ENCODE peak calls at places on chromosomes 13 and 19, in eight cellular contexts. V, C, F, G, S, I, N and P are unnamed samples.

GRCh38 chr13:73059460-73060250 is 850 bp downstream of the KLF5 start:
- DNase-seq in V (peak; percentile 43), C (no peak), F (peak; percentile 81), G (no peak), S (peak; percentile 48), I (peak; percentile 48), N (peak; percentile 66), P (peak; percentile 61)

GRCh38 chr19:16366433-16367268 is 42.0 kb downstream of the KLF2 start:
- DNase-seq in V (no peak), C (no peak), F (peak; percentile 2), G (no peak), S (peak; percentile 24), I (peak; percentile 73), N (no peak), P (no peak)

GRCh38 chr13:111540486-111540885 is 220.0 kb downstream of the TEX29 start:
- DNase-seq in V (no peak), C (no peak), F (no peak), G (no peak), S (no peak), I (no peak), N (no peak), P (no peak)

GRCh38 chr13:77918391-77919261 is at the start of gene EDNRB:
- DNase-seq in V (no peak), C (no peak), F (peak; percentile 46), G (peak; percentile 29), S (peak; percentile 64), I (no peak), N (peak; percentile 67), P (peak; percentile 28)

GRCh38 chr13:47066261-47066660 is 169.4 kb upstream of the HTR2A start:
- DNase-seq in V (no peak), C (no peak), F (no peak), G (no peak), S (no peak), I (no peak), N (no peak), P (no peak)

GRCh38 chr19:862529-863304 is 3.3 kb downstream of the CFD start:
- DNase-seq in V (no peak), C (no peak), F (peak; percentile 65), G (peak; percentile 70), S (no peak), I (no peak), N (peak; percentile 78), P (peak; percentile 70)

GRCh38 chr13:101916758-101917474 is 464.4 kb downstream of the ITGBL1 start:
- DNase-seq in V (no peak), C (no peak), F (no peak), G (no peak), S (no peak), I (no peak), N (no peak), P (peak; percentile 23)

GRCh38 chr13:66102864-66103263 is 1127.3 kb downstream of the PCDH9 start:
- DNase-seq in V (no peak), C (no peak), F (no peak), G (no peak), S (no peak), I (no peak), N (no peak), P (no peak)

DNA sequence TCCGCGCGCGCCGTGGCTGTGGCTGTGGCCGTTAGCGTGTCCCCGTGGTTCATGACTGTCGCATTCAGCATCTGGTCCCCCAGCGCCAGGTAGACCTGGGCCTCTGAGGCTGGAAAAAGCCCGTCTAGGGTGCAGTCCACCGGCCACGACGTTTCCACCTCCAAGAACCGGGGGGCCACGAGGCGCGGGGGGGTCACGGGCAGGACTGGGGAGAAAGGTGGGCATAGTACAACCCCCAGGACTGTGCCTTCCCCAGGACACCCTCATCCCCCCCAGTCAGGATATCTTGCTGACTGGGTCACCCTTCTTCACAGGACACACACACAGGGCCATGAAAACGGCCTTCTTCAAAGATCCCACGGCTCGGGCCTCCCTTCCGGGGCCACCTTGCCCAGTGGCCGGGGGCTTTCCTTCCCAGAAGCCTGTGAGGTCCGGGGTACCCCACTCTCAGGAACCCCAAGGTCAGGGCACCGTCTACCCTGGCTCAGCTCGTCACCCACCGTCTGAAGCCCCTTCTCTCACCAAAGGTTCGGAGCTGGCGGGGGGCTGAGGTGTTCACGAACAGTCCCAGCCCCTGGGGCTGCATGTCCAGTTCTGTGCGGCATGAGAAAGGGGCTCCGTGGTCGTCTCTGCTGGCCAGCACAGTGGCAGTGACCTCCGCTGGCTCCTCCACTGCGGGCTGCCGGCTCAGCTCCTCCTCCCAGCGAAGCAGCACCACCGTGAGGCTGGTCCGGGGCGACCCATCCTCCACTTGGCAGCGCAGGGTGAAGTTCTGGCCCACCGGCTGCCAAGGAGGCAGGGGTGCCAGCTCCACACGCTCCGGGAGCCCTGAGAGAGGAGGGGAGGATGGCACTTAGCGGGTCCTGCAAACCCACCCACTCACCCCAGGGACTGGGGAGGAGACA is 2.1 kb upstream of the RAVER1 start:
- DNase-seq in V (no peak), C (no peak), F (no peak), G (no peak), S (peak; percentile 53), I (no peak), N (no peak), P (no peak)
- H3K9me3 ChIP-seq in V (no peaks in the 10 kb centered on the region), C (no peaks in the 10 kb centered on the region), F (no peaks in the 10 kb centered on the region), G (no peaks in the 10 kb centered on the region), S (no peaks in the 10 kb centered on the region), I (no peaks in the 10 kb centered on the region), N (no peaks in the 10 kb centered on the region), P (no peaks in the 10 kb centered on the region)

GRCh38 chr19:3572855-3573161 is at the start of gene HMG20B:
- DNase-seq in V (no peak), C (no peak), F (no peak), G (no peak), S (no peak), I (no peak), N (no peak), P (no peak)

GRCh38 chr19:3573162-3573857 is 566 bp downstream of the HMG20B start:
- DNase-seq in V (no peak), C (no peak), F (peak; percentile 58), G (no peak), S (no peak), I (no peak), N (no peak), P (peak; percentile 46)

GRCh38 chr19:3570619-3571018 is 2.1 kb upstream of the HMG20B start:
- DNase-seq in V (no peak), C (no peak), F (no peak), G (no peak), S (no peak), I (no peak), N (no peak), P (no peak)

GRCh38 chr19:3573858-3574637 is 1.3 kb downstream of the HMG20B start:
- DNase-seq in V (peak; percentile 97), C (peak; percentile 97), F (peak; percentile 93), G (peak; percentile 97), S (peak; percentile 93), I (peak; percentile 76), N (peak; percentile 90), P (peak; percentile 100)

DNA sequence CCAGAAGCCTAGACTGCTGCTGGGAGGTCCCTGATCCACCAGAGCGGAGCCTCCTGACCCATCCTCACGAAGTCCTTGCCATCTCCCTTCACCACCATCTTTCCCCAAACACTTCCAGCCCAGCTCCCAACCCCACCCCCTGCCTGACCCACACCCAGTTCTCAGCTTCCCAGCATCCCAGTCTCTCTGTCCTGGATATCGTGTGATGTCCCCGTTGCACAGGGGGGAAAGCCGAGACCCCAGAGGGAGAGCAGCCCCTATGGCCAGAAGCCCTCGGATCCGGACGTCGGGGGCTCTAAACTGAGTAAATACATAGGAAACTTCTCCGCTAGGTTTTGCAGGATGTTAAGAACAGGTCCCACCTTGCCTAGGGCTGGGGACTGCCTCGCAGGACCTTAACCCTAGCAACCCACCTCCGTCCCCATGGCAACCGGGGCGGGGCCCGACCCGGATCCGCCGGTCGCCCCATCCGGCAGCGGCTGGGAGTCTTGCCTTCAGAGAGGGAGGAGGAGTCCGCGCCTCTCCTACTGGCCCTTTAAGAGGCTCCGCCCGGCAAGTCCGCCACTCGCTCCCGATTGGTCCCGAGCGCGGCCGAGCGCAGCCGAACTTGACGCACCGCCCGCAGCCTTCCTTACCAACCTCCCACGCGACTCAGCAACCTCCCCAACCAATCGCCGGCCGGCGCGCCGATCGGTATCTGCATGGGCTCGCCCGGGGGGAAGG is 451 bp upstream of the HMG20B start:
- DNase-seq in V (peak; percentile 97), C (peak; percentile 99), F (peak; percentile 100), G (peak; percentile 100), S (peak; percentile 100), I (peak; percentile 99), N (peak; percentile 100), P (peak; percentile 100)
- H3K9me3 ChIP-seq in V (no peaks in the 10 kb centered on the region), C (no peaks in the 10 kb centered on the region), F (no peaks in the 10 kb centered on the region), G (no peaks in the 10 kb centered on the region), S (no peaks in the 10 kb centered on the region), I (no peaks in the 10 kb centered on the region), N (no peaks in the 10 kb centered on the region), P (no peaks in the 10 kb centered on the region)

GRCh38 chr13:30880756-30881155 is 25.3 kb upstream of the MEDAG start:
- DNase-seq in V (peak; percentile 74), C (no peak), F (peak; percentile 57), G (no peak), S (peak; percentile 50), I (peak; percentile 46), N (peak; percentile 82), P (no peak)

GRCh38 chr13:30881191-30881651 is 24.9 kb upstream of the MEDAG start:
- DNase-seq in V (no peak), C (no peak), F (no peak), G (no peak), S (peak; percentile 61), I (no peak), N (peak; percentile 87), P (no peak)

GRCh38 chr13:30880151-30880551 is 25.9 kb upstream of the MEDAG start:
- DNase-seq in V (no peak), C (no peak), F (no peak), G (no peak), S (no peak), I (no peak), N (no peak), P (no peak)

GRCh38 chr13:30882996-30883766 is 22.9 kb upstream of the MEDAG start:
- DNase-seq in V (no peak), C (no peak), F (no peak), G (no peak), S (no peak), I (no peak), N (no peak), P (no peak)

DNA sequence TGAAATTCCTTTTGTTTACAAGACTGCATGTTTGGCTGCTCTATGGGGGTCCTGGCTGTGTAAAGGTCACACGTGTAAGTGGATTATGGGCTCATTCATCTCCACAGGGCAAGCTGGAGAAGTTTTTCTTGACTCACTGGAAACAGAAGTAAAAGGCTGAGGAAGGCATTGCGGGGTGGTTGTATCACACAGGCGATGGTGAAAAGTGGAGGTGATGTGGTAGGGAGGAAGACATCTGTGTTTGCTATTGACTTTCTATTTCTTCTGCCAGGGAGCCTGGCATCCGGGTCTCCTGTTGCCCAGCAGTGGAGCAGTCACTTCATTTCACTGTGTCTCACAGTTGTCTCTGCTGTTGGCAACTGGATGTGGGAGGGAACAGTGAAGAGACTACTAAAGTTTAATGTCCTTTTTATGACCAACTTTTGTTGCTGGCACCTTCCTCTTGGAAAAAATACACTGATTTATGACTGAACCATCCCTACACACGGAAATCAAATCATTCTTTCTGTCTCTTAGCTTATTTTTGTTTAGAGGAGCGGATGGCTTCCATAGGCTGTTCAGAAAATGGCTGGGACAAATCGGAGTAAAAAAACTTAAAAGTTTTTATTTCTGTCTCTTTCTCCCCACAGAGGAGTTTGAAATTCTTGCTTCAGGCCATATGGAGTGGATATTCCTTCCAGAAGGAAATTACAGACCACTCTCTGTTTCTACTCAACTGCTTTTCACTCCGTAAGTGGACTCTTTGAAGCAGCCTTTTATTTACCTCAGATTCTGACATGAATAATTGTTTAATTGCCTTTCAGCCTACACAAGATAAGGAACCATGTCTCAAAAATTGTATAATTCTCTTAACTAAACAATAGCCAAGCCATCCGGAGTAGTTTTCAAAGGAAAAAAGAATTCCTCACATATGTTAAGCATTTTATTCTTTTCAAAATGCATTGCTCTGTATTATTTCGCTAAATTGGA is 23.9 kb upstream of the MEDAG start:
- DNase-seq in V (no peak), C (no peak), F (no peak), G (no peak), S (no peak), I (no peak), N (no peak), P (no peak)
- H3K9me3 ChIP-seq in V (no peaks in the 10 kb centered on the region), C (no peaks in the 10 kb centered on the region), F (no peaks in the 10 kb centered on the region), G (no peaks in the 10 kb centered on the region), S (no peaks in the 10 kb centered on the region), I (no peaks in the 10 kb centered on the region), N (no peaks in the 10 kb centered on the region), P (peaks cover 3% of the 10 kb centered on the region)

DNA sequence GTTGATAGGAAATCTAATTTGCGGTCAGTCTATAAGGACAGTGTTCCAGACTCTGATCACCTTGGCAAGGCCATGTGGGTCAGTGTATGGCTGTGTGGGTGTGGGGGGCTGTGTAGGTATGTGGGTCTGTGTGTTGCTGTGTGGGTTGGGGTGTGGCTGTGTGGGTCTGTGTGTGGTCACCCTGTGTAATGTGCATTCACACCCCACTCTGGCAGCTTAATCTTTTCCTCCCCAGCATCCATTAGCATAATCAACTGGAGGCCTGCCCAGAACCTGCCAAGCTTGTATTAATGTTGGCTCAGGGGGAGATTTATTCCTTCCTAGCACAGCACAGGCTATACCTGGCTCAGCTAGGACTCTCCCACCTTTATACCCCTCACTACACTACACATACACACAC is 203.2 kb downstream of the TUBA3C start:
- DNase-seq in V (no peak), C (no peak), F (no peak), G (no peak), S (no peak), I (no peak), N (no peak), P (no peak)
- H3K9me3 ChIP-seq in V (peaks cover 16% of the 10 kb centered on the region), C (peaks cover 45% of the 10 kb centered on the region), F (no peaks in the 10 kb centered on the region), G (peaks cover 89% of the 10 kb centered on the region), S (no peaks in the 10 kb centered on the region), I (no peaks in the 10 kb centered on the region), N (no peaks in the 10 kb centered on the region), P (no peaks in the 10 kb centered on the region)